ENCODE peak calls at places on chromosomes 1 and 21, in six cellular contexts. D, A, K, M, Y and C are unnamed samples.

GRCh38 chr1:184945678-184946412 is 28.5 kb downstream of the NIBAN1 start:
- DNase-seq in D (no peak), A (no peak), K (no peak), M (no peak), Y (peak), C (peak)

GRCh38 chr1:8376358-8376840 is 58.5 kb downstream of the SLC45A1 start:
- DNase-seq in D (peak), A (no peak), K (peak), M (no peak), Y (no peak), C (no peak)

GRCh38 chr1:45012639-45013278 is 705 bp downstream of the UROD start:
- DNase-seq in D (peak), A (no peak), K (peak), M (peak), Y (peak), C (peak)

GRCh38 chr1:225653463-225654276 is 747 bp upstream of the ENAH start:
- DNase-seq in D (peak), A (peak), K (peak), M (peak), Y (peak), C (no peak)

GRCh38 chr1:168360622-168361021 is 79.9 kb downstream of the TBX19 start:
- DNase-seq in D (no peak), A (no peak), K (no peak), M (no peak), Y (no peak), C (no peak)

GRCh38 chr1:1371741-1372711 is 3.0 kb downstream of the AURKAIP1 start:
- DNase-seq in D (peak), A (no peak), K (peak), M (peak), Y (peak), C (peak)

GRCh38 chr1:93322349-93322748 is 23.4 kb upstream of the DR1 start:
- DNase-seq in D (no peak), A (peak), K (no peak), M (no peak), Y (no peak), C (no peak)

GRCh38 chr1:70043806-70044205 is 161.6 kb downstream of the LRRC40 start:
- DNase-seq in D (no peak), A (no peak), K (no peak), M (no peak), Y (no peak), C (no peak)

GRCh38 chr1:12087797-12088314 is 24.8 kb downstream of the TNFRSF8 start:
- DNase-seq in D (no peak), A (no peak), K (no peak), M (no peak), Y (no peak), C (peak)

GRCh38 chr21:44354775-44355771 is 1.7 kb downstream of the TRPM2 start:
- DNase-seq in D (no peak), A (no peak), K (no peak), M (no peak), Y (no peak), C (peak)

GRCh38 chr21:44354001-44354405 is 582 bp downstream of the TRPM2 start:
- DNase-seq in D (no peak), A (no peak), K (no peak), M (no peak), Y (no peak), C (no peak)

GRCh38 chr21:44352253-44352860 is 1.1 kb upstream of the TRPM2 start:
- DNase-seq in D (no peak), A (no peak), K (no peak), M (no peak), Y (no peak), C (no peak)

GRCh38 chr21:44351535-44352252 is 1.7 kb upstream of the TRPM2 start:
- DNase-seq in D (no peak), A (no peak), K (no peak), M (no peak), Y (no peak), C (no peak)

GRCh38 chr21:44353200-44353970 is at the start of gene TRPM2:
- DNase-seq in D (no peak), A (no peak), K (no peak), M (no peak), Y (peak), C (peak)
- H3K4me3 ChIP-seq in D (no peak), A (no peak), K (no peak), M (no peak), Y (peak), C (peak)

GRCh38 chr1:197521118-197521739 is 253.2 kb downstream of the CRB1 start:
- DNase-seq in D (no peak), A (no peak), K (peak), M (no peak), Y (peak), C (peak)

DNA sequence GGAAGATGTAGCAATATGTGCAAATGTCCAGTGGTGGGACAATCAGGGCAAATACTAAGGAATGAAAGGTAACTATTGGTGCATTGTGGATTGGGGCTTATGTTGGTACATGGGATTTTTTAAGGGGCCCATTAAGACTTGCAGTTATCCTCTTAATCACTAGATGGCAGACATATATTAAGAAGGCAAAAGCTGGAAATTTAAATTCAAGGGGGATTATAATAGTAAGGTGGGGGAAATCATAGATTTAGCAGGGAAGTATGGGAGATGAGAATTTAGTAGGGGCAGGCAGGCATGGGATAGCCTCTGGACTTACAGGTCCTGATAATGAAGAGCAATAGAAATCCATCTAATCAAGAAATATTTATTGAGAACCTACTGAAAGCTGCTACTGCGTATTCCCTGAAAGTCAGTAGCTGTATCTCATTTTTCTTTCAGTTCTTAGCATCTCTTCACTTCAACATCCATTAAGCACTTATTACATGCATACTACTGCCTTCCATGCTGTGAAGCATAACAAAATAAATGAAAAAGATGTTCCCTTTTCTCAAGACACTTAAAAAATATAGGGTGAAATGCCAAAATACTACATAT is 251.8 kb downstream of the CRB1 start:
- DNase-seq in D (no peak), A (no peak), K (no peak), M (no peak), Y (no peak), C (peak)
- TF ChIP-seq CTCF in D (peak), A (peak), K (peak), M (no peak), Y (no peak), C (peak)

GRCh38 chr1:23618586-23619083 is 59.3 kb upstream of the ID3 start:
- DNase-seq in D (no peak), A (no peak), K (no peak), M (no peak), Y (no peak), C (no peak)
- H3K4me3 ChIP-seq in D (no peak), A (no peak), K (no peak), M (no peak), Y (no peak), C (no peak)

GRCh38 chr1:177023710-177024109 is 140.8 kb downstream of the ASTN1 start:
- DNase-seq in D (no peak), A (no peak), K (no peak), M (no peak), Y (no peak), C (no peak)
- TF ChIP-seq CTCF in D (no peak), A (no peak), K (no peak), M (no peak), Y (no peak), C (no peak)

DNA sequence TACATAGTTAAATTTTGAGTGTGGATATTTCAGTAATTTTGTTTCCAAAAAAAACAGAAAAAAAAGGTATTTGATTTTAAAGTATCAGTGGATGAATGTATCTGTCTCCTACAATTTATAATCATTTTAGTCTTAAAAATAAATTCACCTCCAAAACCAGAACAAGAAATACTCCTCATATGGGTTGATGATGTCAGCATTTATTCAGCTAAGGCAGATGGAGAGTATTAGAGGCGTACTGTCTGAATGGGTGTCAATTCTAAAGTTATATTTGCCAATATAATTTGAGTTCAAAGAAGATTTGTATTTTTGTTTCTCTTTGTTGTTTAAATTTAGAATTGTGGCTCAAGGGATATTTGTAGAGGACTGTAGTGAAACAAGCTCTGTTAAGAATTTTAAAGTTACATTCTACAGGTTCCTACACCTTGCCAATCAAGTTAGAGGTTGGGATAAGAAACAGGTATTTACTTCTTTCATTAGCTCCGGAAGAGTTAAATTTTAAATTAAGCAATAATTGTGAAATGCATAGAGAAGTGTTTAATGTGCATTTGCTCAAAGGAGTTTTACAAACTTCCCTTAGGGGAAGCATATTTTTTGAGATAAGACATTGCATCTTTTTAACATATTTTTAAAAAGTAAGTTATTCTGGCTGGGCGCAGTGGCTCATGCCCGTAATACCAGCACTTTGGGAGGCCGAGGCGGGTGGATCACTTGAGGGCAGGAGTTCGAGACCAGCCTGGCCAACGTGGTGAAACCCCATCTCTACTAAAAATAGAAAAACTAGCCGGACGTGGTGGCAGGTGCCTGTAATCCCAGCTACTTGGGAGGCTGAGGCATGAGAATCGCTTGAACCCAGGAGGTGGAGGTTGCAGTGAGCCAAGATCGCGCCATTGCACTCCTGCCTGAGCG is 1.2 kb downstream of the PLA2G4A start:
- DNase-seq in D (no peak), A (no peak), K (no peak), M (no peak), Y (no peak), C (no peak)
- H3K4me3 ChIP-seq in D (no peak), A (peak), K (no peak), M (peak), Y (peak), C (peak)

DNA sequence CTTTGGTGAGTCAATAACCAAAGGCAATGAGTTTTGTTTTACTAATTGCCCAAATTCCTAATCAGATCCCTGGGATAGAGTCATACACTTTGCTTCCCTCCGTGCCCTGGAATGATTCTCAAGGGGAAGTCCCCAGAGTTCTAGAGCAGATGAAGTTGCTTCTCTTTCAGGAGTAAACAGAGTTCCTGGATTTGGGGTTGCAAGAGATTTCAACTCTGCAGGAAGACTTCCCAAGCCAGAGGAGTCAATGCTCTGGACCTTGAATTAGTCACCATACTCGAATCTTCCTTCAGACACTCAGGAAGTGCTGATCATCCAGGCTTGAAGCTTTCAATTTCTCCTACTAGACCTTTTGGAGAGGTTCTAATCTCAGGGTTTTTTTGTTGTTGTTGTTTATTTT is 39.6 kb downstream of the FCER1A start:
- DNase-seq in D (no peak), A (no peak), K (no peak), M (no peak), Y (no peak), C (no peak)
- TF ChIP-seq CTCF in D (no peak), A (no peak), K (no peak), M (no peak), Y (no peak), C (no peak)

GRCh38 chr21:34372321-34372720 is 3.0 kb upstream of the SMIM11 start:
- DNase-seq in D (peak), A (no peak), K (peak), M (no peak), Y (no peak), C (no peak)
- H3K4me3 ChIP-seq in D (no peak), A (no peak), K (no peak), M (no peak), Y (no peak), C (no peak)

DNA sequence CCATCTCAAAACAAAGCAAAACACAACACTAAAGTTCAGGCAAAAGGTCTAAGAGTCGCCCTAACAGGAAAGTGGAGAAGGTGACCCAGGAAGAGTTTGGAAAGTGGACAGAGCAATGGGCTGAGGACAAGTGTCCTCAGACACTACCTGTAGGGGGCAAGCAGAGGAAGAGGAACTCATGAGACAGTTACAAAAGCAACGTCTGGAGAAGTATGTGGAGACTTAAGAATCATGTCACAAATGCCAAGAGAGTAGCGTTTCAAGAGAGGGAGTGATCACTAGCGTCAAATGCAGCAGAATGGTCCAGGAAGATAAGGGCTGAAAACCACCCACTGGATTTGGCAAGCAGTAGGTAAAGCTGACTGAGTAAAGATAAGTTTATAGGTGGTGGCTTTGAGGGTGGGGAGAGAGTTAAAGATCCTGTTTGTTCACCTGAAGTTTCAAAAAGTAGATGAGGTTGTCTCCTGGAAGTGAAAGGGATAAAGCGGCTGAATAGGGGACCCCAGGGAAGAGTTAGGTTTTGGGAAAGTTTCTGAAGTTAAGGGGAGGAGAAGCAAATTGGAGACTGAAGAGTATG is 3.2 kb downstream of the BSDC1 start:
- DNase-seq in D (no peak), A (no peak), K (no peak), M (no peak), Y (no peak), C (no peak)
- TF ChIP-seq CTCF in D (no peak), A (no peak), K (peak), M (no peak), Y (no peak), C (no peak)